ENCODE peak calls at places on chromosomes 1 and 21, in five cellular contexts. One of them, this sample, is unnamed.

GRCh38 chr1:2279210-2279639 is 51.1 kb downstream of the SKI start:
- ATAC-seq in naive thymus-derived CD8-positive, alpha-beta T cell: peak
- ATAC-seq in PC-3: no peak
- ATAC-seq in Right ventricle myocardium superior: peak
- ATAC-seq in left cardiac atrium: peak
- ATAC-seq in this sample: no peak

GRCh38 chr1:148264374-148265276 is 112.5 kb upstream of the NBPF11 start:
- ATAC-seq in Right ventricle myocardium superior: no peak
- ATAC-seq in left cardiac atrium: peak
- ATAC-seq in PC-3: no peak
- ATAC-seq in naive thymus-derived CD8-positive, alpha-beta T cell: no peak
- ATAC-seq in this sample: no peak

GRCh38 chr1:154726903-154727302 is 118.9 kb upstream of the ADAR start:
- ATAC-seq in PC-3: no peak
- ATAC-seq in left cardiac atrium: no peak
- ATAC-seq in naive thymus-derived CD8-positive, alpha-beta T cell: no peak
- ATAC-seq in Right ventricle myocardium superior: no peak
- ATAC-seq in this sample: no peak

GRCh38 chr1:10909697-10910489 is 102.6 kb upstream of the TARDBP start:
- ATAC-seq in Right ventricle myocardium superior: peak
- ATAC-seq in PC-3: peak
- ATAC-seq in naive thymus-derived CD8-positive, alpha-beta T cell: peak
- ATAC-seq in left cardiac atrium: peak
- ATAC-seq in this sample: peak

GRCh38 chr21:35016517-35017188 is 32.4 kb downstream of the RUNX1 start:
- ATAC-seq in left cardiac atrium: no peak
- ATAC-seq in PC-3: no peak
- ATAC-seq in naive thymus-derived CD8-positive, alpha-beta T cell: no peak
- ATAC-seq in Right ventricle myocardium superior: no peak
- ATAC-seq in this sample: no peak

GRCh38 chr1:237012789-237013383 is 8.6 kb upstream of the MT1HL1 start:
- ATAC-seq in naive thymus-derived CD8-positive, alpha-beta T cell: no peak
- ATAC-seq in left cardiac atrium: peak
- ATAC-seq in PC-3: no peak
- ATAC-seq in Right ventricle myocardium superior: peak
- ATAC-seq in this sample: no peak

GRCh38 chr1:238409947-238410346 is 519.2 kb upstream of the ZP4 start:
- ATAC-seq in left cardiac atrium: peak
- ATAC-seq in naive thymus-derived CD8-positive, alpha-beta T cell: no peak
- ATAC-seq in Right ventricle myocardium superior: peak
- ATAC-seq in PC-3: no peak
- ATAC-seq in this sample: no peak

GRCh38 chr1:247110627-247111258 is 6.6 kb upstream of the ZNF669 start:
- ATAC-seq in naive thymus-derived CD8-positive, alpha-beta T cell: peak
- ATAC-seq in PC-3: peak
- ATAC-seq in Right ventricle myocardium superior: no peak
- ATAC-seq in left cardiac atrium: no peak
- ATAC-seq in this sample: peak

GRCh38 chr1:28882009-28882628 is 32.2 kb upstream of the EPB41 start:
- ATAC-seq in naive thymus-derived CD8-positive, alpha-beta T cell: peak
- ATAC-seq in left cardiac atrium: peak
- ATAC-seq in PC-3: peak
- ATAC-seq in Right ventricle myocardium superior: peak
- ATAC-seq in this sample: no peak

GRCh38 chr1:159071970-159072582 is 4.5 kb downstream of the AIM2 start:
- ATAC-seq in naive thymus-derived CD8-positive, alpha-beta T cell: no peak
- ATAC-seq in PC-3: peak
- ATAC-seq in Right ventricle myocardium superior: peak
- ATAC-seq in left cardiac atrium: peak
- ATAC-seq in this sample: no peak

GRCh38 chr1:54284781-54285563 is 85.0 kb downstream of the MRPL37 start:
- ATAC-seq in left cardiac atrium: no peak
- ATAC-seq in PC-3: no peak
- ATAC-seq in naive thymus-derived CD8-positive, alpha-beta T cell: peak
- ATAC-seq in Right ventricle myocardium superior: no peak
- ATAC-seq in this sample: no peak

GRCh38 chr1:192749349-192749748 is 59.5 kb upstream of the RGS2 start:
- ATAC-seq in left cardiac atrium: peak
- ATAC-seq in Right ventricle myocardium superior: peak
- ATAC-seq in PC-3: peak
- ATAC-seq in naive thymus-derived CD8-positive, alpha-beta T cell: no peak
- ATAC-seq in this sample: no peak

GRCh38 chr21:25453524-25453923 is 153.8 kb downstream of the MRPL39 start:
- ATAC-seq in Right ventricle myocardium superior: no peak
- ATAC-seq in PC-3: no peak
- ATAC-seq in naive thymus-derived CD8-positive, alpha-beta T cell: no peak
- ATAC-seq in left cardiac atrium: no peak
- ATAC-seq in this sample: no peak

GRCh38 chr1:105632342-105633196 is 1423.9 kb upstream of the PRMT6 start:
- ATAC-seq in left cardiac atrium: no peak
- ATAC-seq in PC-3: no peak
- ATAC-seq in Right ventricle myocardium superior: no peak
- ATAC-seq in naive thymus-derived CD8-positive, alpha-beta T cell: no peak
- ATAC-seq in this sample: no peak

GRCh38 chr1:22039594-22040347 is 12.7 kb upstream of the CDC42 start:
- ATAC-seq in Right ventricle myocardium superior: peak
- ATAC-seq in left cardiac atrium: peak
- ATAC-seq in PC-3: peak
- ATAC-seq in naive thymus-derived CD8-positive, alpha-beta T cell: peak
- ATAC-seq in this sample: peak

GRCh38 chr1:234582626-234583354 is 27.2 kb downstream of the IRF2BP2 start:
- ATAC-seq in PC-3: no peak
- ATAC-seq in left cardiac atrium: peak
- ATAC-seq in naive thymus-derived CD8-positive, alpha-beta T cell: no peak
- ATAC-seq in Right ventricle myocardium superior: peak
- ATAC-seq in this sample: no peak

GRCh38 chr21:37375866-37376574 is 9.4 kb downstream of the DYRK1A start:
- ATAC-seq in Right ventricle myocardium superior: no peak
- ATAC-seq in naive thymus-derived CD8-positive, alpha-beta T cell: peak
- ATAC-seq in left cardiac atrium: peak
- ATAC-seq in PC-3: no peak
- ATAC-seq in this sample: no peak

GRCh38 chr1:41709873-41710272 is 208.8 kb downstream of the HIVEP3 start:
- ATAC-seq in naive thymus-derived CD8-positive, alpha-beta T cell: no peak
- ATAC-seq in Right ventricle myocardium superior: no peak
- ATAC-seq in PC-3: no peak
- ATAC-seq in left cardiac atrium: no peak
- ATAC-seq in this sample: no peak

GRCh38 chr1:232553050-232553754 is 76.7 kb downstream of the SIPA1L2 start:
- ATAC-seq in PC-3: no peak
- ATAC-seq in Right ventricle myocardium superior: peak
- ATAC-seq in left cardiac atrium: peak
- ATAC-seq in naive thymus-derived CD8-positive, alpha-beta T cell: no peak
- ATAC-seq in this sample: no peak

GRCh38 chr1:24216254-24216653 is 29.2 kb upstream of the IFNLR1 start:
- ATAC-seq in naive thymus-derived CD8-positive, alpha-beta T cell: no peak
- ATAC-seq in Right ventricle myocardium superior: no peak
- ATAC-seq in left cardiac atrium: peak
- ATAC-seq in PC-3: peak
- ATAC-seq in this sample: no peak

GRCh38 chr21:43603230-43603626 is 56.1 kb downstream of the HSF2BP start:
- ATAC-seq in left cardiac atrium: peak
- ATAC-seq in PC-3: no peak
- ATAC-seq in naive thymus-derived CD8-positive, alpha-beta T cell: no peak
- ATAC-seq in Right ventricle myocardium superior: peak
- ATAC-seq in this sample: no peak

GRCh38 chr21:43287111-43287973 is 118.5 kb downstream of the CRYAA start:
- ATAC-seq in left cardiac atrium: no peak
- ATAC-seq in Right ventricle myocardium superior: no peak
- ATAC-seq in PC-3: peak
- ATAC-seq in naive thymus-derived CD8-positive, alpha-beta T cell: peak
- ATAC-seq in this sample: no peak

GRCh38 chr1:184743062-184743756 is 11.4 kb downstream of the EDEM3 start:
- ATAC-seq in naive thymus-derived CD8-positive, alpha-beta T cell: peak
- ATAC-seq in Right ventricle myocardium superior: no peak
- ATAC-seq in left cardiac atrium: no peak
- ATAC-seq in PC-3: peak
- ATAC-seq in this sample: no peak

GRCh38 chr1:225450491-225451191 is 22.8 kb upstream of the LBR start:
- ATAC-seq in naive thymus-derived CD8-positive, alpha-beta T cell: no peak
- ATAC-seq in PC-3: no peak
- ATAC-seq in left cardiac atrium: peak
- ATAC-seq in Right ventricle myocardium superior: peak
- ATAC-seq in this sample: no peak

GRCh38 chr1:30697977-30698376 is 25.4 kb downstream of the MATN1 start:
- ATAC-seq in Right ventricle myocardium superior: peak
- ATAC-seq in PC-3: peak
- ATAC-seq in left cardiac atrium: no peak
- ATAC-seq in naive thymus-derived CD8-positive, alpha-beta T cell: no peak
- ATAC-seq in this sample: no peak

GRCh38 chr1:99858285-99858684 is 8.1 kb downstream of the AGL start:
- ATAC-seq in naive thymus-derived CD8-positive, alpha-beta T cell: no peak
- ATAC-seq in Right ventricle myocardium superior: no peak
- ATAC-seq in left cardiac atrium: no peak
- ATAC-seq in PC-3: no peak
- ATAC-seq in this sample: no peak

GRCh38 chr1:19312782-19313635 is 883 bp downstream of the SLC66A1 start:
- ATAC-seq in left cardiac atrium: no peak
- ATAC-seq in naive thymus-derived CD8-positive, alpha-beta T cell: peak
- ATAC-seq in PC-3: no peak
- ATAC-seq in Right ventricle myocardium superior: no peak
- ATAC-seq in this sample: peak

GRCh38 chr1:165312591-165312990 is 43.9 kb downstream of the LMX1A start:
- ATAC-seq in left cardiac atrium: no peak
- ATAC-seq in naive thymus-derived CD8-positive, alpha-beta T cell: no peak
- ATAC-seq in Right ventricle myocardium superior: no peak
- ATAC-seq in PC-3: no peak
- ATAC-seq in this sample: no peak

GRCh38 chr1:169884616-169885015 is 9.1 kb downstream of the SCYL3 start:
- ATAC-seq in PC-3: peak
- ATAC-seq in Right ventricle myocardium superior: no peak
- ATAC-seq in naive thymus-derived CD8-positive, alpha-beta T cell: no peak
- ATAC-seq in left cardiac atrium: no peak
- ATAC-seq in this sample: no peak

GRCh38 chr1:209685835-209686234 is 10.6 kb downstream of the G0S2 start:
- ATAC-seq in PC-3: no peak
- ATAC-seq in naive thymus-derived CD8-positive, alpha-beta T cell: no peak
- ATAC-seq in Right ventricle myocardium superior: no peak
- ATAC-seq in left cardiac atrium: no peak
- ATAC-seq in this sample: no peak

GRCh38 chr1:204598319-204598969 is 82.2 kb downstream of the MDM4 start:
- ATAC-seq in Right ventricle myocardium superior: no peak
- ATAC-seq in left cardiac atrium: no peak
- ATAC-seq in naive thymus-derived CD8-positive, alpha-beta T cell: no peak
- ATAC-seq in PC-3: no peak
- ATAC-seq in this sample: peak

GRCh38 chr1:181469829-181470228 is 13.5 kb upstream of the CACNA1E start:
- ATAC-seq in Right ventricle myocardium superior: peak
- ATAC-seq in left cardiac atrium: peak
- ATAC-seq in PC-3: peak
- ATAC-seq in naive thymus-derived CD8-positive, alpha-beta T cell: no peak
- ATAC-seq in this sample: no peak

GRCh38 chr1:30952098-30952497 is 43.5 kb upstream of the SDC3 start:
- ATAC-seq in PC-3: no peak
- ATAC-seq in Right ventricle myocardium superior: no peak
- ATAC-seq in naive thymus-derived CD8-positive, alpha-beta T cell: peak
- ATAC-seq in left cardiac atrium: no peak
- ATAC-seq in this sample: no peak

GRCh38 chr1:21641537-21641936 is 27.6 kb downstream of the RAP1GAP start:
- ATAC-seq in left cardiac atrium: no peak
- ATAC-seq in naive thymus-derived CD8-positive, alpha-beta T cell: no peak
- ATAC-seq in Right ventricle myocardium superior: no peak
- ATAC-seq in PC-3: no peak
- ATAC-seq in this sample: no peak

GRCh38 chr1:211472724-211473123 is 19.2 kb downstream of the RD3 start:
- ATAC-seq in naive thymus-derived CD8-positive, alpha-beta T cell: no peak
- ATAC-seq in Right ventricle myocardium superior: no peak
- ATAC-seq in left cardiac atrium: no peak
- ATAC-seq in PC-3: no peak
- ATAC-seq in this sample: no peak

GRCh38 chr21:44802396-44803153 is 955 bp upstream of the UBE2G2 start:
- ATAC-seq in PC-3: peak
- ATAC-seq in left cardiac atrium: peak
- ATAC-seq in Right ventricle myocardium superior: no peak
- ATAC-seq in naive thymus-derived CD8-positive, alpha-beta T cell: peak
- ATAC-seq in this sample: peak

GRCh38 chr1:114097109-114097508 is 56.6 kb downstream of the SYT6 start:
- ATAC-seq in naive thymus-derived CD8-positive, alpha-beta T cell: no peak
- ATAC-seq in PC-3: no peak
- ATAC-seq in left cardiac atrium: no peak
- ATAC-seq in Right ventricle myocardium superior: peak
- ATAC-seq in this sample: no peak

GRCh38 chr1:24236170-24237045 is 49.3 kb upstream of the IFNLR1 start:
- ATAC-seq in Right ventricle myocardium superior: peak
- ATAC-seq in PC-3: peak
- ATAC-seq in left cardiac atrium: peak
- ATAC-seq in naive thymus-derived CD8-positive, alpha-beta T cell: no peak
- ATAC-seq in this sample: peak

GRCh38 chr1:25900209-25900608 is 6.0 kb downstream of the STMN1 start:
- ATAC-seq in Right ventricle myocardium superior: no peak
- ATAC-seq in left cardiac atrium: no peak
- ATAC-seq in naive thymus-derived CD8-positive, alpha-beta T cell: no peak
- ATAC-seq in PC-3: no peak
- ATAC-seq in this sample: no peak

GRCh38 chr21:32371913-32372314 is 20.9 kb downstream of the URB1 start:
- ATAC-seq in PC-3: peak
- ATAC-seq in naive thymus-derived CD8-positive, alpha-beta T cell: no peak
- ATAC-seq in Right ventricle myocardium superior: peak
- ATAC-seq in left cardiac atrium: peak
- ATAC-seq in this sample: no peak

This sample was measured in stimulated activated memory B cell treated with anti-CD40 and anti-IgM and Interleukin-4, amounts not matched to agents 10 μg/mL and 1 μg/mL and 100 μg/mL, for 72 hours.